ENCODE peak calls at places on chromosomes 3 and 15, in seven cellular contexts. P is heart right ventricle, K is RWPE1, F is activated T-helper 1 cell treated with Interleukin-2 at 50 U/mL for 16 hours, H is neural progenitor cell, R is mesendoderm, S is ELR. L is an unnamed sample.

GRCh38 chr15:58684751-58685150 is 64.8 kb downstream of the ADAM10 start:
- DNase-seq in P (no peak), K (no peak), F (no peak), H (no peak), R (no peak), S (peak; percentile 10), L (no peak)

GRCh38 chr15:36278219-36278618 is 301.2 kb upstream of the CDIN1 start:
- DNase-seq in P (no peak), K (no peak), F (no peak), H (peak; percentile 13), R (peak; percentile 72), S (peak; percentile 67), L (no peak)

GRCh38 chr3:101521251-101521701 is 8.3 kb upstream of the SENP7 start:
- DNase-seq in P (no peak), K (peak; percentile 30), F (no peak), H (no peak), R (no peak), S (no peak), L (no peak)

GRCh38 chr3:23751485-23751811 is 54.3 kb upstream of the UBE2E1 start:
- DNase-seq in P (no peak), K (no peak), F (no peak), H (peak; percentile 86), R (peak; percentile 96), S (no peak), L (no peak)

GRCh38 chr3:100893590-100893989 is 99.6 kb downstream of the ABI3BP start:
- DNase-seq in P (peak; percentile 19), K (no peak), F (no peak), H (peak; percentile 62), R (peak; percentile 70), S (peak; percentile 58), L (peak; percentile 45)

GRCh38 chr3:194711913-194712312 is 26.2 kb downstream of the FAM43A start:
- DNase-seq in P (no peak), K (peak; percentile 63), F (no peak), H (no peak), R (peak; percentile 52), S (peak; percentile 95), L (peak; percentile 47)

GRCh38 chr3:112117826-112118571 is 15.0 kb downstream of the GCSAM start:
- DNase-seq in P (no peak), K (no peak), F (no peak), H (peak; percentile 25), R (peak; percentile 45), S (no peak), L (no peak)

GRCh38 chr15:61527836-61528589 is 298.9 kb upstream of the RORA start:
- DNase-seq in P (no peak), K (no peak), F (no peak), H (peak; percentile 36), R (peak; percentile 46), S (no peak), L (no peak)

GRCh38 chr3:66898155-66898554 is 100.0 kb upstream of the KBTBD8 start:
- DNase-seq in P (no peak), K (no peak), F (no peak), H (no peak), R (peak; percentile 11), S (no peak), L (no peak)

GRCh38 chr15:62110000-62110851 is 43.4 kb downstream of the C2CD4A start:
- DNase-seq in P (no peak), K (peak; percentile 69), F (no peak), H (no peak), R (no peak), S (peak; percentile 75), L (no peak)

GRCh38 chr3:52153389-52154096 is 680 bp downstream of the POC1A start:
- DNase-seq in P (no peak), K (peak; percentile 44), F (no peak), H (peak; percentile 54), R (peak; percentile 93), S (peak; percentile 81), L (no peak)

GRCh38 chr3:16788440-16789057 is 96.2 kb upstream of the PLCL2 start:
- DNase-seq in P (no peak), K (no peak), F (no peak), H (no peak), R (peak; percentile 55), S (no peak), L (no peak)

GRCh38 chr15:74303741-74304309 is 63.6 kb downstream of the CYP11A1 start:
- DNase-seq in P (no peak), K (no peak), F (no peak), H (no peak), R (peak; percentile 51), S (no peak), L (no peak)

GRCh38 chr3:28139288-28139687 is 102.1 kb upstream of the CMC1 start:
- DNase-seq in P (no peak), K (no peak), F (no peak), H (no peak), R (no peak), S (no peak), L (no peak)

GRCh38 chr15:56767315-56767714 is 34.0 kb upstream of the ZNF280D start:
- DNase-seq in P (no peak), K (no peak), F (no peak), H (no peak), R (no peak), S (peak; percentile 34), L (no peak)

GRCh38 chr3:57864853-57865252 is 108.7 kb downstream of the SLMAP start:
- DNase-seq in P (no peak), K (peak; percentile 1), F (no peak), H (no peak), R (peak; percentile 10), S (peak; percentile 50), L (no peak)

GRCh38 chr3:129599607-129600006 is 6.9 kb downstream of the PLXND1 start:
- DNase-seq in P (no peak), K (no peak), F (no peak), H (peak; percentile 57), R (peak; percentile 96), S (peak; percentile 86), L (no peak)

GRCh38 chr15:33742807-33743206 is 225.5 kb upstream of the CHRM5 start:
- DNase-seq in P (no peak), K (no peak), F (no peak), H (no peak), R (no peak), S (no peak), L (no peak)

GRCh38 chr3:195696632-195697278 is 24.0 kb upstream of the MUC20 start:
- DNase-seq in P (no peak), K (no peak), F (no peak), H (peak; percentile 59), R (no peak), S (no peak), L (no peak)

GRCh38 chr15:36595625-36596024 is 16.2 kb downstream of the CDIN1 start:
- DNase-seq in P (peak; percentile 21), K (no peak), F (no peak), H (no peak), R (no peak), S (no peak), L (no peak)